ENCODE peak calls at places on chromosome 21, in five cellular contexts. V, A, S, R and U are unnamed samples.

GRCh38 chr21:32311621-32312020 is 13.0 kb downstream of the MRAP start:
- DNase-seq in S (no peak), V (no peak), R (no peak), A (no peak), U (no peak)

GRCh38 chr21:17848228-17848627 is 29.1 kb upstream of the C21orf91 start:
- DNase-seq in A (peak), R (peak), V (no peak), S (no peak), U (peak)

GRCh38 chr21:21366277-21366676 is 368.1 kb downstream of the NCAM2 start:
- DNase-seq in A (no peak), S (no peak), V (no peak), R (no peak), U (no peak)

GRCh38 chr21:35540950-35541632 is 492.0 kb upstream of the RUNX1 start:
- DNase-seq in A (no peak), S (peak), V (no peak), R (no peak), U (no peak)

GRCh38 chr21:39660596-39660995 is 47.9 kb downstream of the B3GALT5 start:
- DNase-seq in R (peak), V (no peak), S (no peak), A (no peak), U (no peak)

GRCh38 chr21:44846485-44847260 is 26.8 kb downstream of the PTTG1IP start:
- DNase-seq in S (no peak), A (peak), R (peak), V (no peak), U (peak)

GRCh38 chr21:35528109-35529042 is 479.3 kb upstream of the RUNX1 start:
- DNase-seq in S (peak), V (no peak), A (peak), R (peak), U (peak)

GRCh38 chr21:43282358-43283120 is 113.7 kb downstream of the CRYAA start:
- DNase-seq in R (no peak), A (no peak), V (no peak), S (no peak), U (no peak)

GRCh38 chr21:39610705-39611104 is 2.0 kb upstream of the B3GALT5 start:
- DNase-seq in S (peak), A (no peak), R (no peak), V (no peak), U (no peak)

GRCh38 chr21:16570856-16571255 is 841.1 kb downstream of the USP25 start:
- DNase-seq in V (no peak), A (peak), R (no peak), S (no peak), U (no peak)